ENCODE peak calls at places on chromosome 3, in seven cellular contexts. A, G, B, Y, C, J and X are unnamed samples.

GRCh38 chr3:126031981-126032471 is 51.9 kb downstream of the SLC41A3 start:
- DNase-seq in A (no peak), B (peak; percentile 21), Y (no peak), J (no peak), G (no peak), C (no peak), X (no peak)

GRCh38 chr3:78951546-78951945 is 816.3 kb downstream of the ROBO1 start:
- DNase-seq in Y (no peak), C (no peak), J (no peak), G (no peak), B (no peak), A (no peak), X (no peak)

GRCh38 chr3:183540501-183541234 is 14.8 kb downstream of the KLHL6 start:
- DNase-seq in B (no peak), Y (peak; percentile 53), G (no peak), C (no peak), J (no peak), A (peak; percentile 60), X (no peak)

GRCh38 chr3:45112939-45113338 is 33.2 kb downstream of the CDCP1 start:
- DNase-seq in J (no peak), B (no peak), A (no peak), C (no peak), G (peak; percentile 93), Y (no peak), X (no peak)

GRCh38 chr3:188037116-188037718 is 116.7 kb upstream of the LPP start:
- DNase-seq in C (peak; percentile 59), B (no peak), A (no peak), G (peak; percentile 71), J (peak; percentile 38), Y (peak; percentile 46), X (no peak)

GRCh38 chr3:193552911-193553310 is 1.8 kb downstream of the ATP13A4 start:
- DNase-seq in G (no peak), B (no peak), C (no peak), A (peak; percentile 62), J (no peak), Y (no peak), X (no peak)

GRCh38 chr3:481680-482079 is 285.1 kb downstream of the CHL1 start:
- DNase-seq in C (no peak), A (no peak), G (peak; percentile 17), Y (no peak), J (no peak), B (no peak), X (no peak)

GRCh38 chr3:2090512-2090911 is 8.2 kb upstream of the CNTN4 start:
- DNase-seq in A (no peak), J (no peak), G (no peak), C (no peak), Y (no peak), B (no peak), X (no peak)

GRCh38 chr3:173225351-173225750 is 84.3 kb upstream of the SPATA16 start:
- DNase-seq in J (no peak), G (no peak), Y (no peak), B (no peak), A (no peak), C (no peak), X (no peak)

GRCh38 chr3:135878501-135878900 is 87.0 kb upstream of the PPP2R3A start:
- DNase-seq in C (no peak), Y (no peak), A (no peak), B (no peak), G (no peak), J (no peak), X (no peak)

GRCh38 chr3:15319575-15319974 is 12.8 kb downstream of the SH3BP5 start:
- DNase-seq in A (peak; percentile 67), J (peak; percentile 59), C (no peak), Y (no peak), G (peak; percentile 61), B (peak; percentile 92), X (no peak)

GRCh38 chr3:105806361-105806760 is 62.5 kb downstream of the CBLB start:
- DNase-seq in G (peak; percentile 55), Y (no peak), B (no peak), A (no peak), C (no peak), J (no peak), X (peak; percentile 43)
- H3K27ac ChIP-seq in G (no peak overlapping the region), Y (no peak overlapping the region), B (no peak overlapping the region), A (no peak overlapping the region), C (no peak overlapping the region), J (no peak overlapping the region), X (no peak overlapping the region)

DNA sequence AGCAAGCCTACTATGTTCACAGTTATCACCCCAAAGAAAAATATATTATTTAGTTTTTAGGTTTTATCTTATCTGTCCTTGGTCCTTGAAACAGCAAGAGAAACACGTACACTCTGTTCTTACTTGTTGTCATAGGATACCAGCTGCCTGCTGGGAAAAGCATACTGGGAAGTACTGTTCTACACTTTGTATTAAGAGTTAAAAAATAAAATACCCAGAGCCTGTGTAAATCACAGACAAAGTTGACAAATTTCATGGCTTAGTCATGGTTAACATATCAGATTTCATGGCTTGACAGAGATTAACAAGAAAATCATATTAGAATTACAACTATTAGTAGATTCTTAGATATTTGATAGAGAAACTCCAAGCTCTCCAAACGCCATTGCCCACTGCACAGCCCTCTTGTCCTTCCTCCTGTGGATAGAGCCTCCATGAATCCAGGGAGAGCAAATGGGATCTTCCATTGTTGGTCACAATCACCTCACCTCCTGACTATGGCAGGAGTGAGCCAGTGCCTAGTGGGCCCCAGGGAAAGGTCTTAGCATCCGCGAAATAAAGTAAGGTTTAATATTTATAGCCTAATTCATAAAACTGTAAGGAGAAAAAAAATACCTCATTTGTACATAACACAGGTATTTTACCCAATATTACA is 128.1 kb upstream of the WNT5A start:
- DNase-seq in A (no peak), J (no peak), C (no peak), B (no peak), Y (no peak), G (no peak), X (no peak)
- TF ChIP-seq CTCF in A (no peak), J (no peak), C (no peak), B (no peak), Y (no peak), G (no peak), X (no peak)

DNA sequence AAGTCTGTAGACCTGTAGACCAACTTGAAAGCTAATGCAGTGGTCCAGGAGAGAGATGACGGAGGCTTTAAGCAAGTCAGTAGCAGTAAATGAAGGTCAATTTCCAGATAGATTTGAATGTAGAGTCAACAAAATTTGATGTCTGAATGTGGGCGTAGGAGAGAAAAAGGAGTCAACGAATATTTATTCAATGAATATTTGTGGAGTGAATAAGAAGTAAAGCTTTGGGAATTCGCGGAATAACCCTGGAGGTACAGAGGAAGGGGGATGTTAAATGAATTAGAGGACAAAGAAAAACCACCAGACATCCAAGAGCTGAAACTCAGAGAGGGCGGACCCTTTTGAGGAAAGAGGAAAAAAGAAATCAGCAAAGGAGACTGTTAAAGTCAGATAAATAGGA is 4.4 kb upstream of the PLOD2 start:
- DNase-seq in A (no peak), Y (no peak), J (no peak), G (peak; percentile 64), C (no peak), B (no peak), X (no peak)
- H3K27ac ChIP-seq in A (no peak overlapping the region), Y (peak overlapping the region; percentile 54), J (peak overlapping the region; percentile 33), G (peak overlapping the region; percentile 68), C (no peak overlapping the region), B (peak overlapping the region; percentile 64), X (no peak overlapping the region)

DNA sequence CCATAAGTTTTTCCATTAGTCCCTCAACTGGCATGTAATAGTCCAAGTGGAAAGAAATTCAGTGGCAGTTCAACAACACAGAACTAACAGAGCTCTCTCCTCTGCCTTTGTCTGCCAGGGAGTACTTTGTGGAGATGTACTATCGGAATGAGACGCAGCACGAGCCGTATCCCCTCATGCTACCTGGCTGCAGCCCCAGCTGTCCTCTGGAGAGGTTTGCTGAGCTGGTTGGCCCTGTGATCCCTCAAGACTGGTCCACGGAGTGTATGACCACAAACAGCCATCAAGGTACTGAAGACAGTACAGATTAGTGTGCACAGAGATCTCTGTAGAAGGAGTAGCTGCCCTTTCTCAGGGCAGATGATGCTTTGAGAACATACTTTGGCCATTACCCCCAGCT is 39.4 kb downstream of the ACP3 start:
- DNase-seq in A (no peak), B (no peak), C (no peak), Y (no peak), G (no peak), J (no peak), X (no peak)
- TF ChIP-seq CTCF in A (no peak), B (no peak), C (no peak), Y (no peak), G (no peak), J (no peak), X (no peak)

GRCh38 chr3:177212278-177212610 is 15.0 kb upstream of the TBL1XR1 start:
- DNase-seq in Y (no peak), B (no peak), C (no peak), A (no peak), J (no peak), G (no peak), X (no peak)
- H3K27ac ChIP-seq in Y (peak overlapping the region; percentile 87), B (no peak overlapping the region), C (peak overlapping the region; percentile 48), A (no peak overlapping the region), J (no peak overlapping the region), G (no peak overlapping the region), X (no peak overlapping the region)

DNA sequence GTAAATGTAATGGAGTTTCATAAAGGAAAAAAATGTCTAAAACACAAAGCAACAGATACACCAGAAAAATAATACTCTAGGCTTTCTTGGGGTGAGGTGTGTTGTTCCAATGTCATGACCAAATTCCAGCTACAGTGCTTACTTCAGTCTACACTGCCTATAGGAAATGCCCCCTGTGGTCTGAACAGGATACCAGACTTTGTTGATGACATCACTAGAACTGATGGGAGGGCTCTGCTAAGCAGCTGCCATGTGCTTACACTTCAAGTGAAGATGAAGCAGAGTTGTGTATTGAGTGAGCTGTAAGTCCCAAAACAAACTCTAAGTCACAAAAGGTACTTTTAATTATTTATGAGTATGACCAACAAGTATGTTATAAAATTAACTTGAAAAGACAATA is 456.1 kb upstream of the IL12A start:
- DNase-seq in A (no peak), B (no peak), G (peak; percentile 5), Y (no peak), C (no peak), J (no peak), X (no peak)
- TF ChIP-seq CTCF in A (no peak), B (no peak), G (no peak), Y (no peak), C (no peak), J (no peak), X (no peak)